ENCODE peak calls at places on chromosomes 1 and 21, in ten cellular contexts. One of them, this sample, is unnamed. For H3K9me3 and H3K4me1, the result is how much of the 10 kb centered on the place peaks cover.

GRCh38 chr1:227429447-227430359 is 111.4 kb upstream of the CDC42BPA start:
- DNase-seq in ascending aorta: no peak
- DNase-seq in esophagus muscularis mucosa: no peak
- DNase-seq in A549: peak
- DNase-seq in HCT116: no peak
- DNase-seq in PC-9: no peak
- DNase-seq in CD8-positive, alpha-beta T cell: no peak
- DNase-seq in pancreas: no peak
- DNase-seq in IMR-90: peak
- DNase-seq in GM23248: peak
- DNase-seq in this sample: no peak

GRCh38 chr1:58549231-58549958 is 2.9 kb upstream of the OMA1 start:
- DNase-seq in ascending aorta: no peak
- DNase-seq in esophagus muscularis mucosa: no peak
- DNase-seq in A549: no peak
- DNase-seq in HCT116: no peak
- DNase-seq in PC-9: no peak
- DNase-seq in CD8-positive, alpha-beta T cell: no peak
- DNase-seq in pancreas: no peak
- DNase-seq in IMR-90: no peak
- DNase-seq in GM23248: no peak
- DNase-seq in this sample: no peak

GRCh38 chr1:173660306-173660705 is 9.3 kb downstream of the ANKRD45 start:
- DNase-seq in ascending aorta: no peak
- DNase-seq in esophagus muscularis mucosa: no peak
- DNase-seq in A549: no peak
- DNase-seq in HCT116: no peak
- DNase-seq in PC-9: no peak
- DNase-seq in CD8-positive, alpha-beta T cell: no peak
- DNase-seq in pancreas: no peak
- DNase-seq in IMR-90: no peak
- DNase-seq in GM23248: no peak
- DNase-seq in this sample: no peak

GRCh38 chr1:180773210-180773865 is 139.4 kb upstream of the KIAA1614 start:
- DNase-seq in ascending aorta: no peak
- DNase-seq in esophagus muscularis mucosa: no peak
- DNase-seq in A549: no peak
- DNase-seq in HCT116: no peak
- DNase-seq in PC-9: no peak
- DNase-seq in CD8-positive, alpha-beta T cell: no peak
- DNase-seq in pancreas: no peak
- DNase-seq in IMR-90: peak
- DNase-seq in GM23248: peak
- DNase-seq in this sample: no peak

GRCh38 chr21:34576043-34576466 is 38.9 kb downstream of the RCAN1 start:
- DNase-seq in ascending aorta: no peak
- DNase-seq in esophagus muscularis mucosa: no peak
- DNase-seq in A549: no peak
- DNase-seq in HCT116: no peak
- DNase-seq in PC-9: peak
- DNase-seq in CD8-positive, alpha-beta T cell: no peak
- DNase-seq in pancreas: no peak
- DNase-seq in IMR-90: peak
- DNase-seq in GM23248: peak
- DNase-seq in this sample: no peak

GRCh38 chr1:109773203-109773899 is 9.6 kb upstream of the EPS8L3 start:
- DNase-seq in ascending aorta: peak
- DNase-seq in esophagus muscularis mucosa: peak
- DNase-seq in A549: peak
- DNase-seq in HCT116: peak
- DNase-seq in PC-9: peak
- DNase-seq in CD8-positive, alpha-beta T cell: peak
- DNase-seq in pancreas: peak
- DNase-seq in IMR-90: peak
- DNase-seq in GM23248: peak
- DNase-seq in this sample: peak

GRCh38 chr1:168692472-168692871 is 36.5 kb downstream of the DPT start:
- DNase-seq in ascending aorta: no peak
- DNase-seq in esophagus muscularis mucosa: no peak
- DNase-seq in A549: no peak
- DNase-seq in HCT116: no peak
- DNase-seq in PC-9: no peak
- DNase-seq in CD8-positive, alpha-beta T cell: no peak
- DNase-seq in pancreas: no peak
- DNase-seq in IMR-90: no peak
- DNase-seq in GM23248: no peak
- DNase-seq in this sample: no peak

GRCh38 chr1:8821084-8821483 is 3.6 kb upstream of the RERE start:
- DNase-seq in ascending aorta: no peak
- DNase-seq in esophagus muscularis mucosa: peak
- DNase-seq in A549: no peak
- DNase-seq in HCT116: no peak
- DNase-seq in PC-9: no peak
- DNase-seq in CD8-positive, alpha-beta T cell: no peak
- DNase-seq in pancreas: no peak
- DNase-seq in IMR-90: no peak
- DNase-seq in GM23248: no peak
- DNase-seq in this sample: no peak

GRCh38 chr1:47434051-47434842 is 3.6 kb upstream of the FOXD2 start:
- DNase-seq in ascending aorta: peak
- DNase-seq in esophagus muscularis mucosa: no peak
- DNase-seq in A549: no peak
- DNase-seq in HCT116: no peak
- DNase-seq in PC-9: no peak
- DNase-seq in CD8-positive, alpha-beta T cell: no peak
- DNase-seq in pancreas: peak
- DNase-seq in IMR-90: peak
- DNase-seq in GM23248: peak
- DNase-seq in this sample: peak

GRCh38 chr1:176241385-176242015 is 34.4 kb upstream of the COP1 start:
- DNase-seq in ascending aorta: no peak
- DNase-seq in esophagus muscularis mucosa: no peak
- DNase-seq in A549: peak
- DNase-seq in HCT116: peak
- DNase-seq in PC-9: peak
- DNase-seq in CD8-positive, alpha-beta T cell: no peak
- DNase-seq in pancreas: no peak
- DNase-seq in IMR-90: peak
- DNase-seq in GM23248: peak
- DNase-seq in this sample: no peak

GRCh38 chr1:169604781-169605560 is 18.7 kb upstream of the F5 start:
- DNase-seq in ascending aorta: no peak
- DNase-seq in esophagus muscularis mucosa: peak
- DNase-seq in A549: no peak
- DNase-seq in HCT116: no peak
- DNase-seq in PC-9: no peak
- DNase-seq in CD8-positive, alpha-beta T cell: peak
- DNase-seq in pancreas: no peak
- DNase-seq in IMR-90: no peak
- DNase-seq in GM23248: no peak
- DNase-seq in this sample: peak

DNA sequence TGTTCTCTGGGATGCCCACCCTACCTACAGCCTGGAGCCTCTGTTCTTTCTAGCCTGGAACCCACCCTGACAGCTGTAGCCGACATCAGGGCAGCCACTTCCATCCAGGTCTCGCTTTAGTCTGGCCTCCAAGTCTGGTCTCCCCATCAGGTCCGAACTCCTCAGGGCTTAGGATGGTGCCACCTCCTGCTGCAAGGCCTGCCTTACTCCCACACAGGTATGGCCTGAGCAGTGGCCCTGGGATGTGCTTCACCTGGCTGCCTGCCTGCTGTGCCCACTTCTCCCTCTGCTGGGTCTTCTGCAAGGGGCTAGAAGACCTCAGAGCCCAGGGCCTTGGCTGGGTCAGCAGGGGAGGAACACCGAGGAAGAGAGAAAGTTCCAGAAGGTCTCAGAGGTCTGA is 35.7 kb upstream of the MAGOH start:
- DNase-seq in ascending aorta: no peak
- DNase-seq in esophagus muscularis mucosa: no peak
- DNase-seq in A549: no peak
- DNase-seq in HCT116: no peak
- DNase-seq in PC-9: no peak
- DNase-seq in CD8-positive, alpha-beta T cell: no peak
- DNase-seq in pancreas: no peak
- DNase-seq in IMR-90: no peak
- DNase-seq in GM23248: no peak
- DNase-seq in this sample: no peak
- H3K4me3 ChIP-seq in ascending aorta: no peak
- H3K4me3 ChIP-seq in esophagus muscularis mucosa: no peak
- H3K4me3 ChIP-seq in A549: no peak
- H3K4me3 ChIP-seq in HCT116: no peak
- H3K4me3 ChIP-seq in PC-9: no peak
- H3K4me3 ChIP-seq in CD8-positive, alpha-beta T cell: no peak
- H3K4me3 ChIP-seq in pancreas: no peak
- H3K4me3 ChIP-seq in IMR-90: no peak
- H3K4me3 ChIP-seq in GM23248: no peak
- H3K4me3 ChIP-seq in this sample: no peak

GRCh38 chr21:33313183-33313582 is 11.6 kb upstream of the IFNAR1 start:
- DNase-seq in ascending aorta: no peak
- DNase-seq in esophagus muscularis mucosa: no peak
- DNase-seq in A549: no peak
- DNase-seq in HCT116: no peak
- DNase-seq in PC-9: no peak
- DNase-seq in CD8-positive, alpha-beta T cell: no peak
- DNase-seq in pancreas: no peak
- DNase-seq in IMR-90: no peak
- DNase-seq in GM23248: no peak
- DNase-seq in this sample: no peak
- H3K9me3 ChIP-seq in ascending aorta: under half
- H3K9me3 ChIP-seq in esophagus muscularis mucosa: under half
- H3K9me3 ChIP-seq in A549: under half
- H3K9me3 ChIP-seq in HCT116: under half
- H3K9me3 ChIP-seq in PC-9: under half
- H3K9me3 ChIP-seq in CD8-positive, alpha-beta T cell: under half
- H3K9me3 ChIP-seq in pancreas: under half
- H3K9me3 ChIP-seq in IMR-90: under half
- H3K9me3 ChIP-seq in GM23248: under half
- H3K9me3 ChIP-seq in this sample: under half

DNA sequence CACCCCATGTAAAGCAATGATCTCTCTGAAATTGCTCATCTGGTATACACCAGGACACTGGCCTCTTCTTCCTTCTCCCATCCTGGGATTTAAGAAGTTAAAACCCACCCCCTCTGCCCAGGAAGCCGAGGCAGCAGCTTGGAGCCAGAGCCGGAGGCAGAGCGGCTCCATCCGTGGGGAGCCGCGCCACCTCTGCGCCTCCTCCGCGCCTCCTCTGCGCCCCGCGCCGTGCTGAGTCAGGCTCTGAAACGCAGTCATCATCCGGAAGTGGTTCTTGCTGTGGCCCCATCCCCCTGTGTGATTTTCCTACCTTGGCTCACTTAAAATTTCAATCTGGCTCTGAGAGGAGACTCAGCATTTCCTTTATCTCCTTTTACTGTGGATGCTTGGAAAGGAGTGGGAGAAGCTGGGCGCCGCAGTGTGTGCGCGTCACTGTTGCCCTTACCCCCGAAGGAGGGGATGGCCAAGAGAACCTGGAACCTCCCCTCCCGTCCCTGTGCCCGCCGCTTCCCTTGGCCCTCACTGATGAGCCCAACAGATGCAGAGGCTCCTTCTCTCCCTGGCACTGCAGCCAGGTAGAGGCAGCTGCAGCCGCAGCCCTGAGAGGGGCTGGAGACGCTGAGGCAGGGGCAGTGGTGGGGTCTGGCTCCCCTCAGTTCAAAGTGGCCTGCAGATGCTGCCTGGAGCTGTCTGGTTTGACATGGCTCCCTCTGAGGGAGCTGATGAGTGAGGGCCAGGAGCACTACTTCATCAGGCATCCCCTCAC is 15.3 kb upstream of the NPHP4 start:
- DNase-seq in ascending aorta: no peak
- DNase-seq in esophagus muscularis mucosa: no peak
- DNase-seq in A549: no peak
- DNase-seq in HCT116: no peak
- DNase-seq in PC-9: no peak
- DNase-seq in CD8-positive, alpha-beta T cell: no peak
- DNase-seq in pancreas: no peak
- DNase-seq in IMR-90: peak
- DNase-seq in GM23248: no peak
- DNase-seq in this sample: no peak
- H3K4me1 ChIP-seq in ascending aorta: under half
- H3K4me1 ChIP-seq in esophagus muscularis mucosa: under half
- H3K4me1 ChIP-seq in A549: under half
- H3K4me1 ChIP-seq in HCT116: under half
- H3K4me1 ChIP-seq in PC-9: under half
- H3K4me1 ChIP-seq in CD8-positive, alpha-beta T cell: under half
- H3K4me1 ChIP-seq in pancreas: under half
- H3K4me1 ChIP-seq in IMR-90: under half
- H3K4me1 ChIP-seq in GM23248: under half
- H3K4me1 ChIP-seq in this sample: under half

GRCh38 chr1:206923961-206924548 is 2.3 kb upstream of the FCMR start:
- DNase-seq in ascending aorta: no peak
- DNase-seq in esophagus muscularis mucosa: no peak
- DNase-seq in A549: no peak
- DNase-seq in HCT116: no peak
- DNase-seq in PC-9: no peak
- DNase-seq in CD8-positive, alpha-beta T cell: no peak
- DNase-seq in pancreas: no peak
- DNase-seq in IMR-90: no peak
- DNase-seq in GM23248: no peak
- DNase-seq in this sample: no peak

GRCh38 chr1:206924549-206925115 is 2.9 kb upstream of the FCMR start:
- DNase-seq in ascending aorta: no peak
- DNase-seq in esophagus muscularis mucosa: no peak
- DNase-seq in A549: no peak
- DNase-seq in HCT116: no peak
- DNase-seq in PC-9: no peak
- DNase-seq in CD8-positive, alpha-beta T cell: no peak
- DNase-seq in pancreas: no peak
- DNase-seq in IMR-90: no peak
- DNase-seq in GM23248: no peak
- DNase-seq in this sample: peak

GRCh38 chr1:206922524-206922923 is 783 bp upstream of the FCMR start:
- DNase-seq in ascending aorta: no peak
- DNase-seq in esophagus muscularis mucosa: no peak
- DNase-seq in A549: no peak
- DNase-seq in HCT116: no peak
- DNase-seq in PC-9: no peak
- DNase-seq in CD8-positive, alpha-beta T cell: no peak
- DNase-seq in pancreas: no peak
- DNase-seq in IMR-90: no peak
- DNase-seq in GM23248: no peak
- DNase-seq in this sample: no peak

GRCh38 chr1:206923009-206923960 is 1.5 kb upstream of the FCMR start:
- DNase-seq in ascending aorta: no peak
- DNase-seq in esophagus muscularis mucosa: no peak
- DNase-seq in A549: no peak
- DNase-seq in HCT116: no peak
- DNase-seq in PC-9: no peak
- DNase-seq in CD8-positive, alpha-beta T cell: peak
- DNase-seq in pancreas: no peak
- DNase-seq in IMR-90: no peak
- DNase-seq in GM23248: no peak
- DNase-seq in this sample: peak

DNA sequence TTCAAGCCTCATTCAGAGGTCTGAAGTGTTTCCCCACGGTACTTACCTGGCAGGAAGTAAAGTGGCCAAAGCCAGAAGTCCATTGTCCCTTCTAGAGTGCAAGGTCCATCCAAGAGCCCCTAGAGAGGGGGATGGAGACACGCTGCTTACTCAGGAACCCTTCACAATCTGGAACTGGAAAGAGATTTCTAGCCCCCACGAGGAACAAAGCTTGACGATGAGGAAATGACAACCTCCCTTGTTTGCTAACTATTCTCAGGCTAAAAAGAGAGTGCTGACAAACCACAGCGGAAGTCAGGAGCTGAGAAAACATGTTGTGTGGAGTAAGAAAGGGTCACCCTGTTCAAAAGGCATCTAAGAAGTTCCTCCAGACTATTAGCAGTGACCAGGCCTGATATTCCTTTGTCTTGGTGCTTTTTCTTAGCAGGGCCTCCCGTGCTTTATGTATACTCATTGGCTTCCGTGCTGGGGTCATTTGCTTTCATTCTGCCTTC is at the start of gene FCMR:
- DNase-seq in ascending aorta: no peak
- DNase-seq in esophagus muscularis mucosa: no peak
- DNase-seq in A549: no peak
- DNase-seq in HCT116: no peak
- DNase-seq in PC-9: no peak
- DNase-seq in CD8-positive, alpha-beta T cell: peak
- DNase-seq in pancreas: no peak
- DNase-seq in IMR-90: no peak
- DNase-seq in GM23248: no peak
- DNase-seq in this sample: peak
- H3K4me3 ChIP-seq in ascending aorta: no peak
- H3K4me3 ChIP-seq in esophagus muscularis mucosa: no peak
- H3K4me3 ChIP-seq in A549: no peak
- H3K4me3 ChIP-seq in HCT116: no peak
- H3K4me3 ChIP-seq in PC-9: no peak
- H3K4me3 ChIP-seq in CD8-positive, alpha-beta T cell: peak
- H3K4me3 ChIP-seq in pancreas: no peak
- H3K4me3 ChIP-seq in IMR-90: no peak
- H3K4me3 ChIP-seq in GM23248: no peak
- H3K4me3 ChIP-seq in this sample: peak

This sample was measured in upper lobe of left lung.